ENCODE peak calls at places on chromosomes 4 and X, in six cellular contexts. N, Q, A, D, H and Y are unnamed samples.
A peak's percentile ranks its signal among the peaks of the same experiment; 100 is the strongest.

GRCh38 chr4:41725254-41725653 is 23.3 kb downstream of the PHOX2B start:
- DNase-seq in N (no peak), Q (no peak), A (no peak), D (no peak), H (no peak), Y (no peak)

GRCh38 chr4:80309301-80310004 is 26.1 kb upstream of the CFAP299 start:
- DNase-seq in N (no peak), Q (no peak), A (no peak), D (no peak), H (no peak), Y (no peak)

GRCh38 chr4:118703118-118703517 is 17.9 kb downstream of the METTL14 start:
- DNase-seq in N (no peak), Q (no peak), A (no peak), D (no peak), H (no peak), Y (no peak)

GRCh38 chrX:136689441-136689840 is 41.5 kb downstream of the CD40LG start:
- DNase-seq in N (no peak), Q (no peak), A (no peak), D (no peak), H (no peak), Y (no peak)

GRCh38 chr4:1464581-1465171 is 58.4 kb upstream of the NKX1-1 start:
- DNase-seq in N (no peak), Q (no peak), A (no peak), D (no peak), H (no peak), Y (peak; percentile 66)

GRCh38 chr4:14184265-14184664 is 556.7 kb upstream of the BOD1L1 start:
- DNase-seq in N (no peak), Q (peak; percentile 44), A (no peak), D (no peak), H (no peak), Y (no peak)

GRCh38 chrX:106863697-106864096 is 39.4 kb downstream of the RIPPLY1 start:
- DNase-seq in N (no peak), Q (no peak), A (no peak), D (no peak), H (no peak), Y (no peak)

GRCh38 chrX:72539822-72540221 is 32.8 kb downstream of the HDAC8 start:
- DNase-seq in N (no peak), Q (no peak), A (no peak), D (no peak), H (no peak), Y (no peak)

DNA sequence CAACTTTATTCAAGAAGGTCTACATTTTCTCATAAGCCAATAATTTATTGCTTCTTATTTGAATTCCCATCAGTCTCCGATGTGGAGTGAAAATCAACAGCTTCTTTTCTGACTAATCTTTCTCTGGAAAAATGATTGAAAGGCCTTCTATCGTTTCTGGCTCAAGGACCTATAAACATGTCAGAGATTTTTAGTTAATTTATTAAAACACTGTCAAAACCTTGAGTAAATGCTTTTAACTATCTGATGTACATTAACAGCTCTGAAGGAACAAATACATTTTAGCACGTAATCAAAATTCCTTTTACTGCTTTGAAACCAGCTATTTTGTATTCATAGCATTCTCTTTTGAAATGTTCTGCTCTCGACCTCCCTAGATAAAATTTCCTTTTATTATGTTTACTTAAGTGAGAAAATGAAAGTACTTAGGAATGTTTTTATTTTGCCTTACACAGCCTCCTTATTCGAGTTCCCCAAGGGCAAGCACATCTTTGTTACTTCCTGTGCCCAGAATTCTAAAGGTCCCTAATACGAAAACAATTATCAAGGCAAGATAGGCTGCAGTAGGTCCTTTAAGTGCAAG is 3.2 kb upstream of the ZFX start:
- DNase-seq in N (no peak), Q (no peak), A (no peak), D (no peak), H (no peak), Y (no peak)
- H3K4me3 ChIP-seq in N (peak overlapping the region; percentile 5), Q (peak overlapping the region; percentile 48), A (peak overlapping the region; percentile 29), D (no peak overlapping the region), H (no peak overlapping the region), Y (no peak overlapping the region)

DNA sequence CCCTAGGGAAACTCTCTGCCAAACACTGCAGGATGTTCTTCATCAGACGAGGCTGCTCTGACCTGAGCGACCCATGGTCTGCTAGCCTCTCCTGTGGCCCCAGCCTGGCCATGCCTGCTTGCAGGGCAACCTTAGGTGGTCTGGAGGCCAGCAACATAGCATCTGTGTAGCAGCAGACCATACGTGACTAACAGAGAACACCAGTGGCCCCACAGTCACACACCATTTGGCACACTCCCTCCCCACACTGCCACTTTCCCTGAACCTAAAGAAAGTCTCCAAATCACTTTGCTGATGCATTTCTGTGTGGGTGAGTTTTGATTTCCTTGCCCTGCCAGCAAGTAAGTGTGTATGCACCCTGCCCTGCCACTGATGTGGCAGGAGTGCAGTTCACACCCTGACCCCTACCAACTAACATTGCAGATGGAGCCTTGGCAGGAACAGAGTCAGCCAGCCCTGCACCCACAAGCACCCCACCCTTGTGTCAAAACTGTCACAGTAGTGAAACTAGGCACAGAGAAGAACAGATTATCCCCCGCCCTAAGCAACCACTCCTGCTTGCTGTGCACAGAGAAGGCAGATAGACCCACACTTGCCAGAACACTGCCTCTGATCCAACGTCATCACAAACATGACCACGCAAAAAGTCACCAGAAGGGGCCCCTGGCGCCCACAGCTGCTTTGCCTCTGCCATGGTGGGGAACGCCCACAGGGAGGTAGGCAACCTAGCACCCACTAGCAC is 249.1 kb downstream of the SPIN4 start:
- DNase-seq in N (no peak), Q (no peak), A (no peak), D (no peak), H (no peak), Y (no peak)
- H3K9me3 ChIP-seq in N (no peaks in the 10 kb centered on the region), Q (no peaks in the 10 kb centered on the region), A (no peaks in the 10 kb centered on the region), D (no peaks in the 10 kb centered on the region), H (no peaks in the 10 kb centered on the region), Y (peaks cover 4% of the 10 kb centered on the region)

DNA sequence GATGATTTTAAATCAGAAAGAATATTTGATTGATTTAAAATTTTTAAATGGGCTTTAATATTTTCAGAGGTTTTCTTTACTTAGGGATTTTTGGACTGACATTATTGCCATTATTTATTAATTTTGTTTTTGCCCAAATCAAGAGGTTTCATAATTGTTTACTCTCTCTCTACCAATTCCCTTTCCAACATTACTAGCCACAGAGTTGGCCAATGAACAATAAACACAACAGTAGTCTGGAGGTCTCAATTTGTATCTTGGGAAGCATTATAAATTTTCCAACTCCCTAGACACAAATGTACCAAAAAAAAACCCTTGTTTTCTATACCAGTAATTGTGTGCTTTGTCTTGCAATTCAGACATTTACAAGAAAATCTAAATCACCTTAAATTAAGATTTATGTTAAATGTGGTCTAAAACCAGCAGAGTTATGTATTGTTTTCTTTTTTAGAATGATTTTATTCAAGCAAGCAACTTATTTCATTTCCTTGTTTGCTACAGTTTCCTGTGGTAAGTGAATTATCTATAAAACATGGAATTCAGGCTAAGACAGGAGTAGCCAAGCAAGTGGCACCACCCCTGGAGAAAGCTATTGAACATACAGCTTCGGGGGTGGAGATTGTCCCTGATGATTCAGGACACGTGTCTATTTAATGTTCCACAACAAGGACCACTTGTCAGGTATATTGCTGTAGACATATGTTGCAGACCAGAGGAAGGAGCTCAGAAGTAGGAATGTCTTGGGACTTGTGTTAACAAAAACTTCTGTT is 622 bp downstream of the KLKB1 start:
- DNase-seq in N (no peak), Q (no peak), A (no peak), D (no peak), H (no peak), Y (no peak)
- H3K27me3 ChIP-seq in N (no peaks in the 10 kb centered on the region), Q (no peaks in the 10 kb centered on the region), A (no peaks in the 10 kb centered on the region), D (no peaks in the 10 kb centered on the region), H (no peaks in the 10 kb centered on the region), Y (no peaks in the 10 kb centered on the region)

GRCh38 chrX:17861496-17862011 is 456 bp upstream of the RAI2 start:
- DNase-seq in N (no peak), Q (no peak), A (no peak), D (no peak), H (no peak), Y (no peak)
- H3K4me3 ChIP-seq in N (peak overlapping the region; percentile 50), Q (peak overlapping the region; percentile 52), A (peak overlapping the region; percentile 51), D (no peak overlapping the region), H (peak overlapping the region; percentile 17), Y (peak overlapping the region; percentile 62)

GRCh38 chr4:49036528-49036927 is 50.5 kb downstream of the CWH43 start:
- DNase-seq in N (no peak), Q (no peak), A (no peak), D (no peak), H (no peak), Y (no peak)

GRCh38 chr4:49032440-49033161 is 46.5 kb downstream of the CWH43 start:
- DNase-seq in N (no peak), Q (peak; percentile 23), A (no peak), D (no peak), H (no peak), Y (no peak)
- H3K9me3 ChIP-seq in N (no peaks in the 10 kb centered on the region), Q (no peaks in the 10 kb centered on the region), A (no peaks in the 10 kb centered on the region), D (no peaks in the 10 kb centered on the region), H (no peaks in the 10 kb centered on the region), Y (peaks cover 4% of the 10 kb centered on the region)

DNA sequence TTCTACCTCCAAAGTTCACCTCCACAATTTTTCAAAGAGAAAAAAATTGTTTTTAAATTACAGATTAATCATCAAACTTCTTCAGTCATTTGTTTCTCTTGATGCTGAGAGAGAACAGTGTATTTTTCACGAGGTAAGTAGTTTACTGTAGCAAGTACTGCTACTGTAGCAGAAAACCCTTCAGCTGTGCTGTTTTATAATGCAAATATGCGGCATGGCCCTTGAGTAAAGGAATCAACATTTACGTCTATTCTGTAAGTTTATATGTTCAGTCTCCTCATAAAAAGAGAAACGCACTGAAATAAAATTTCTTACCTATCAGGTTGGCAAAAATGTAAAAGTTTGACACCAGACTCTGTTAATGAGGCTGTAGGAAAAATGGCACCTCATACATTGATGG is 399.0 kb downstream of the NKX6-1 start:
- DNase-seq in N (no peak), Q (no peak), A (no peak), D (no peak), H (no peak), Y (no peak)
- H3K27me3 ChIP-seq in N (no peaks in the 10 kb centered on the region), Q (no peaks in the 10 kb centered on the region), A (no peaks in the 10 kb centered on the region), D (no peaks in the 10 kb centered on the region), H (no peaks in the 10 kb centered on the region), Y (no peaks in the 10 kb centered on the region)

GRCh38 chrX:123860983-123861382 is 1.1 kb downstream of the XIAP start:
- DNase-seq in N (no peak), Q (no peak), A (no peak), D (no peak), H (no peak), Y (no peak)
- H3K4me3 ChIP-seq in N (peak overlapping the region; percentile 66), Q (peak overlapping the region; percentile 66), A (peak overlapping the region; percentile 72), D (peak overlapping the region; percentile 81), H (peak overlapping the region; percentile 71), Y (peak overlapping the region; percentile 34)